ENCODE peak calls at places on chromosomes 7 and 10, in ten cellular contexts. J is lung, B is RWPE1, K is HS-27A, O is SJSA1, S is C1 segment of cervical spinal cord, P is GM04503, V is GM12865, Z is left cardiac atrium, F is AG10803. T is an unnamed sample.

GRCh38 chr10:22774102-22774501 is 59.7 kb upstream of the PIP4K2A start:
- DNase-seq in F (no peak), V (no peak), O (no peak), Z (no peak), B (no peak), P (no peak), K (no peak), J (no peak), S (no peak), T (no peak)

GRCh38 chr10:133528296-133528844 is 1.2 kb downstream of the CYP2E1 start:
- DNase-seq in B (no peak), F (no peak), J (no peak), K (no peak), O (no peak), S (no peak), V (no peak), Z (no peak), P (no peak), T (no peak)

GRCh38 chr7:20561908-20562307 is 53.6 kb upstream of the ABCB5 start:
- DNase-seq in O (no peak), V (no peak), J (no peak), P (no peak), Z (no peak), F (no peak), B (no peak), S (no peak), K (no peak), T (no peak)

GRCh38 chr10:36621346-36621745 is 504.1 kb upstream of the ANKRD30A start:
- DNase-seq in O (no peak), F (no peak), V (no peak), S (no peak), K (no peak), Z (no peak), P (no peak), J (no peak), B (no peak), T (no peak)

GRCh38 chr10:4241724-4242345 is 456.8 kb upstream of the KLF6 start:
- DNase-seq in O (peak; percentile 84), J (no peak), K (no peak), B (no peak), Z (peak; percentile 40), S (no peak), V (no peak), P (peak; percentile 99), F (peak; percentile 100), T (no peak)

GRCh38 chr7:28984631-28985030 is 26.5 kb upstream of the TRIL start:
- DNase-seq in J (peak; percentile 46), F (peak; percentile 93), Z (peak; percentile 58), V (no peak), B (peak; percentile 81), S (no peak), O (peak; percentile 83), K (no peak), P (peak; percentile 71), T (no peak)

GRCh38 chr7:26533163-26533562 is 241.5 kb downstream of the SNX10 start:
- DNase-seq in P (no peak), Z (no peak), J (no peak), S (no peak), F (no peak), K (no peak), V (no peak), B (no peak), O (no peak), T (no peak)

GRCh38 chr7:94053532-94053931 is 49.4 kb upstream of the BET1 start:
- DNase-seq in V (no peak), B (no peak), P (no peak), S (no peak), Z (no peak), K (no peak), O (no peak), F (no peak), J (no peak), T (no peak)

GRCh38 chr7:98869001-98869373 is 827 bp downstream of the TMEM130 start:
- DNase-seq in V (no peak), B (no peak), S (no peak), Z (no peak), O (no peak), K (no peak), F (no peak), P (no peak), J (no peak), T (no peak)

GRCh38 chr10:48658889-48659269 is 25.8 kb upstream of the WDFY4 start:
- DNase-seq in B (no peak), Z (no peak), F (no peak), S (no peak), J (no peak), O (no peak), K (no peak), V (no peak), P (no peak), T (no peak)

GRCh38 chr10:109067051-109067450 is 856.3 kb downstream of the XPNPEP1 start:
- DNase-seq in F (no peak), B (no peak), Z (no peak), O (no peak), P (no peak), J (no peak), V (no peak), K (no peak), S (no peak), T (no peak)

GRCh38 chr7:45919231-45919825 is 1.7 kb downstream of the IGFBP3 start:
- DNase-seq in P (no peak), J (no peak), S (no peak), Z (no peak), F (no peak), B (no peak), K (no peak), V (no peak), O (no peak), T (no peak)

GRCh38 chr7:131581241-131582157 is 25.1 kb upstream of the PODXL start:
- DNase-seq in P (no peak), Z (peak; percentile 84), V (no peak), J (peak; percentile 30), S (no peak), O (no peak), B (no peak), K (no peak), F (peak; percentile 22), T (no peak)

GRCh38 chr10:132247943-132248342 is 59.8 kb downstream of the STK32C start:
- DNase-seq in K (no peak), V (no peak), B (no peak), P (no peak), S (no peak), J (no peak), O (no peak), F (peak; percentile 11), Z (no peak), T (no peak)

GRCh38 chr7:4943297-4943696 is 15.7 kb downstream of the MMD2 start:
- DNase-seq in S (no peak), J (no peak), P (no peak), V (no peak), B (no peak), F (no peak), K (no peak), Z (no peak), O (no peak), T (no peak)

GRCh38 chr7:34158754-34159153 is 253.4 kb downstream of the BMPER start:
- DNase-seq in Z (no peak), P (no peak), V (no peak), F (no peak), K (no peak), B (no peak), O (no peak), S (no peak), J (no peak), T (no peak)

GRCh38 chr10:78621183-78621789 is 447.5 kb upstream of the ZMIZ1 start:
- DNase-seq in J (no peak), Z (no peak), F (no peak), V (no peak), S (no peak), B (no peak), K (no peak), P (no peak), O (no peak), T (no peak)

GRCh38 chr7:30065746-30066145 is 37.5 kb downstream of the PLEKHA8 start:
- DNase-seq in O (no peak), V (no peak), Z (no peak), J (no peak), B (peak; percentile 12), P (no peak), F (no peak), K (no peak), S (no peak), T (no peak)

GRCh38 chr10:2145486-2145885 is 408.2 kb upstream of the ADARB2 start:
- DNase-seq in J (no peak), S (no peak), K (no peak), V (no peak), P (no peak), F (no peak), O (no peak), Z (no peak), B (no peak), T (no peak)

GRCh38 chr10:4512557-4513286 is 313.3 kb upstream of the AKR1E2 start:
- DNase-seq in B (peak; percentile 58), Z (peak; percentile 62), K (no peak), V (peak; percentile 5), F (peak; percentile 71), S (no peak), O (peak; percentile 50), J (no peak), P (no peak), T (no peak)

GRCh38 chr7:36039243-36039642 is 113.8 kb upstream of the EEPD1 start:
- DNase-seq in J (no peak), K (no peak), P (no peak), F (no peak), V (no peak), O (no peak), B (no peak), Z (no peak), S (no peak), T (no peak)

GRCh38 chr10:5890519-5890878 is 456 bp downstream of the FBH1 start:
- DNase-seq in F (peak; percentile 24), P (no peak), J (peak; percentile 34), O (no peak), B (peak; percentile 36), K (no peak), V (peak; percentile 45), Z (peak; percentile 48), S (no peak), T (no peak)

GRCh38 chr10:131094406-131095108 is 217.0 kb downstream of the TCERG1L start:
- DNase-seq in V (no peak), B (peak; percentile 87), K (no peak), F (no peak), O (no peak), J (no peak), P (no peak), S (no peak), Z (no peak), T (no peak)

GRCh38 chr7:90621892-90622182 is 25.7 kb downstream of the CDK14 start:
- DNase-seq in P (no peak), K (no peak), Z (no peak), O (no peak), B (no peak), F (no peak), J (no peak), V (no peak), S (no peak), T (no peak)

GRCh38 chr7:2764621-2765020 is 76.6 kb downstream of the AMZ1 start:
- DNase-seq in K (no peak), P (no peak), J (no peak), B (no peak), O (no peak), Z (no peak), V (no peak), S (no peak), F (no peak), T (no peak)

GRCh38 chr7:131381069-131381838 is 53.6 kb downstream of the MKLN1 start:
- DNase-seq in J (no peak), O (no peak), V (no peak), P (no peak), B (no peak), S (no peak), Z (no peak), F (peak; percentile 62), K (no peak), T (no peak)

GRCh38 chr10:27646194-27646593 is 99.4 kb downstream of the MKX start:
- DNase-seq in B (no peak), Z (no peak), P (peak; percentile 73), V (no peak), S (no peak), J (no peak), F (peak; percentile 88), K (no peak), O (no peak), T (no peak)

GRCh38 chr7:123131140-123131539 is 68.6 kb downstream of the SLC13A1 start:
- DNase-seq in V (no peak), F (no peak), K (no peak), J (no peak), Z (no peak), O (no peak), P (no peak), B (no peak), S (no peak), T (no peak)

T was measured in NCI-H1048.